ENCODE peak calls at places on chromosome 1, in six cellular contexts. M is IMR-90, A is tibial nerve, Z is stomach, E is ovary, X is sigmoid colon. L is an unnamed sample.
A peak's percentile ranks its signal among the peaks of the same experiment; 100 is the strongest.

GRCh38 chr1:118504867-118505266 is 319.8 kb upstream of the SPAG17 start:
- DNase-seq in M (no peak), X (no peak), E (no peak), Z (peak; percentile 59), A (no peak), L (no peak)

GRCh38 chr1:246901874-246902273 is 29.9 kb downstream of the AHCTF1 start:
- DNase-seq in M (no peak), Z (no peak), A (no peak), X (no peak), E (no peak), L (no peak)

GRCh38 chr1:223836586-223836985 is 9.2 kb downstream of the TP53BP2 start:
- DNase-seq in E (no peak), M (no peak), X (no peak), Z (no peak), A (no peak), L (no peak)

GRCh38 chr1:19101244-19101643 is 108.8 kb downstream of the UBR4 start:
- DNase-seq in X (no peak), M (peak; percentile 60), A (no peak), Z (no peak), E (no peak), L (no peak)

GRCh38 chr1:18182518-18183160 is 75.0 kb downstream of the IGSF21 start:
- DNase-seq in M (no peak), Z (no peak), E (no peak), A (no peak), X (no peak), L (no peak)

GRCh38 chr1:64505232-64505943 is 35.5 kb downstream of the CACHD1 start:
- DNase-seq in Z (peak; percentile 61), E (peak; percentile 31), M (no peak), A (no peak), X (no peak), L (peak; percentile 32)

GRCh38 chr1:53086504-53087070 is 24.6 kb downstream of the PODN start:
- DNase-seq in E (no peak), X (no peak), Z (no peak), A (no peak), M (no peak), L (no peak)

GRCh38 chr1:105485207-105485606 is 1571.3 kb upstream of the PRMT6 start:
- DNase-seq in M (peak; percentile 58), Z (no peak), E (no peak), A (no peak), X (no peak), L (no peak)

GRCh38 chr1:20974069-20974468 is 187.0 kb upstream of the HP1BP3 start:
- DNase-seq in X (no peak), E (no peak), Z (no peak), A (no peak), M (peak; percentile 79), L (no peak)

GRCh38 chr1:66271904-66272254 is 262.1 kb upstream of the SGIP1 start:
- DNase-seq in E (peak; percentile 49), X (peak; percentile 78), A (peak; percentile 47), M (peak; percentile 69), Z (no peak), L (peak; percentile 53)

GRCh38 chr1:10456661-10457060 is 6.8 kb downstream of the CORT start:
- DNase-seq in Z (no peak), A (no peak), E (no peak), M (no peak), X (no peak), L (no peak)

GRCh38 chr1:207753611-207754010 is 1.8 kb downstream of the CD46 start:
- DNase-seq in Z (no peak), A (no peak), E (no peak), M (no peak), X (no peak), L (no peak)

GRCh38 chr1:156705321-156705917 is at the start of gene CRABP2:
- DNase-seq in Z (no peak), E (peak; percentile 31), X (peak; percentile 80), A (no peak), M (no peak), L (peak; percentile 55)
- TF ChIP-seq POLR2A in Z (no peak), E (no peak), X (no peak), A (no peak), M (no peak), L (no peak)

DNA sequence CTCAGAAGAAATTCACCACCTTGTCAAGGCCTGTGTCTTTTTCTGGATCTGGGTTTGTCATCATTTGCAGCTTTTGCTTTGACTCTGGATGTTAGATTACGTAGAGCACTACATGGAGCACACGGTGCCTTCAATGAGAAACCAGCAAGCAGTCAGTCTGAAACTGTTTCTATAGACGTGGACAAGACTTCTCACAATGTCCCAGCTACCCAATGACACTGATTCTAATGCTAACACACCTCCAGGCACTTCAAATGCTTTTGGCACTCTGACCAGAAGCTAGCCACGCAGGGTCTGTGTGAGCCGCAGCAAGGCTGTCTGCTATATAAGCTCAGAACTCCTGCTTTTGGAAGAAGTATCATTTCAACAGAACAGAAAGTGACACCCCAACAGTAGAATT is 38.2 kb downstream of the ITPKB start:
- DNase-seq in M (no peak), A (no peak), E (no peak), X (no peak), Z (no peak), L (no peak)
- H3K4me1 ChIP-seq in M (peaks cover 12% of the 10 kb centered on the region), A (peaks cover 39% of the 10 kb centered on the region), E (peaks cover 4% of the 10 kb centered on the region), X (peaks cover 91% of the 10 kb centered on the region), Z (peaks cover 38% of the 10 kb centered on the region), L (peaks cover 22% of the 10 kb centered on the region)

DNA sequence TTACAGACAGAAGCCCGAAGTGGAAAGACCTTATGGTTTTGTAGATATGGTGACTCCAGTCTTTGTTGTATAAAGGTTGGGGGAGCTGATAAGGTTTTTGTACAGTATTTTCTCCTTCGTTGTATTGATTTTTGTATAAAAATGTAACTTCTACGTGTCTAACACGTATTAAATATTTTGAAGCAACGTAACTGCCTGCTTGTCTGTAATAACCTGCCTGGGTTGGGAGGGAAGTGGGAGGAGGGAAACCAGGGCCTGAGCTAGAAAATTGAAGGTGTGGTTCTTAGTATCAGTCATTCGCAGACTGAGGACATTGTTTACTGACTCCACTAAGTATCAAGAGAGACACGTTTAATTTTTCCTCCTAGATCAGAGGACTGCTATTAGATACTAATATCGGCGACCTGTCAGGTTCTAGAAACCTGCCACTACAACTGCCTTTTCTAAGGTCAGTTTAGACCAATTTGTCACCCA is 2.2 kb downstream of the IER5 start:
- DNase-seq in Z (no peak), A (no peak), E (no peak), M (no peak), X (no peak), L (no peak)
- H3K4me3 ChIP-seq in Z (peak overlapping the region; percentile 94), A (peak overlapping the region; percentile 84), E (peak overlapping the region; percentile 74), M (peak overlapping the region; percentile 59), X (peak overlapping the region; percentile 90), L (peak overlapping the region; percentile 80)

DNA sequence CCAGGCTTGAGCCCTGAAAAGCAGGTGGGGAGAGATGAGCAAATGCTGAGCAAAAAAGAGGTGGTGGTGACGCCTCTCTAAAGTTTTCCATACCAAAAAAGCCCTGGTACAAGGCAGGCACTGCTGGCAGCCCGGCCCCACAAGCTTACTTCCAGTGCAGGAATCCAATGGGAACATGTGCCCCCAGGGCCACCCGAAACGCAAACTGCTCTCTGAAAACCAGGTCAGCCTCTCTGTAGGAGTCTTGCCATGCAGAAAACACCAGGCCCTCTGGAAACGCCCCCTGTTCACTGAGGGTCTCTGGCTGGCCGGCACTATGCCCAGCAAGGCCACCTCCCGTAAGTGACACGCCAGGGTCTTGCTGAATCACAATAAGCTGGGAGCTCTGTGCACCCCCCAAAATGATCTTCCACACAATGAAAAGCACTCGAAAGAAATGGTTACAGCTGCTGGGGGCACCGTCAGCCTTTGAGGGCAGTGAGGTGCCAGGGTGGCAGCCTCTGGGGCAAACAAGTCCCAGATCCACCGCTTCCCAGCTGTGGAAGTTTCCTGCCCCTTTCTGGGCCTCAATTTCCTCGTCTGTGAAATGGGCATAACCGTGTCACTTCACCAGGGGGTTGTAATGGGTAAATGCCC is 170.5 kb downstream of the TOMM20 start:
- DNase-seq in X (no peak), Z (no peak), A (no peak), M (no peak), E (no peak), L (peak; percentile 61)
- TF ChIP-seq POLR2A in X (no peak), Z (no peak), A (no peak), M (no peak), E (no peak), L (no peak)

GRCh38 chr1:15965228-15965767 is 10.6 kb downstream of the ZBTB17 start:
- DNase-seq in E (no peak), X (no peak), M (peak; percentile 79), Z (no peak), A (no peak), L (no peak)
- H3K4me1 ChIP-seq in E (peaks cover 10% of the 10 kb centered on the region), X (peaks cover 39% of the 10 kb centered on the region), M (peaks cover 15% of the 10 kb centered on the region), Z (peaks cover 22% of the 10 kb centered on the region), A (peaks cover 21% of the 10 kb centered on the region), L (peaks cover 30% of the 10 kb centered on the region)

L was measured in Peyer's patch.